ENCODE peak calls at places on chromosomes 4 and X, in ten cellular contexts. Z is activated CD4-positive, alpha-beta T cell treated with anti-CD3 and anti-CD28 coated beads, Interleukin-2, amount 10 ng/mL, durations not matched to agents 7 days and 5 days; D is RWPE1; R is GOT3; W is fibroblast of lung; P is GM04504; I is HEK293T; U is stimulated activated CD4-positive, alpha-beta T cell treated with anti-CD3 and anti-CD28 coated beads, Interleukin-2, amount 100 ng/mL, for 24 hours; V is mucosa of descending colon; Q is globus pallidus. T is an unnamed sample.

GRCh38 chr4:7021930-7022658 is 21.1 kb upstream of the TADA2B start:
- DNase-seq in Z (no peak), D (peak; percentile 73), R (no peak), W (peak; percentile 52), P (peak; percentile 82), I (no peak), U (no peak), V (no peak), Q (no peak), T (no peak)

GRCh38 chr4:152591876-152592275 is 56.0 kb upstream of the FBXW7 start:
- DNase-seq in Z (no peak), D (no peak), R (no peak), W (no peak), P (no peak), I (no peak), U (no peak), V (no peak), Q (peak; percentile 49), T (no peak)

GRCh38 chr4:74394476-74395136 is 29.7 kb downstream of the EREG start:
- DNase-seq in Z (no peak), D (no peak), R (no peak), W (peak; percentile 83), P (no peak), I (no peak), U (no peak), V (peak; percentile 68), Q (no peak), T (no peak)

GRCh38 chr4:151641167-151641566 is 119.6 kb downstream of the GATB start:
- DNase-seq in Z (no peak), D (peak; percentile 20), R (peak; percentile 4), W (peak; percentile 18), P (peak; percentile 64), I (no peak), U (no peak), V (no peak), Q (no peak), T (no peak)

GRCh38 chr4:80619070-80619674 is 283.6 kb downstream of the CFAP299 start:
- DNase-seq in Z (no peak), D (peak; percentile 5), R (no peak), W (peak; percentile 5), P (no peak), I (no peak), U (no peak), V (peak; percentile 40), Q (no peak), T (no peak)

GRCh38 chr4:156193116-156193515 is 239.4 kb upstream of the CTSO start:
- DNase-seq in Z (no peak), D (no peak), R (no peak), W (no peak), P (no peak), I (peak; percentile 15), U (no peak), V (no peak), Q (no peak), T (no peak)

GRCh38 chr4:7811536-7812190 is 128.0 kb downstream of the AFAP1 start:
- DNase-seq in Z (no peak), D (no peak), R (no peak), W (peak; percentile 95), P (no peak), I (no peak), U (no peak), V (peak; percentile 62), Q (no peak), T (peak; percentile 88)

GRCh38 chrX:144219035-144219434 is 335.2 kb downstream of the UBE2NL start:
- DNase-seq in Z (no peak), D (peak; percentile 1), R (no peak), W (no peak), P (no peak), I (no peak), U (no peak), V (no peak), Q (no peak), T (no peak)

GRCh38 chr4:89245459-89245858 is 62.1 kb downstream of the GPRIN3 start:
- DNase-seq in Z (no peak), D (no peak), R (no peak), W (no peak), P (no peak), I (no peak), U (no peak), V (no peak), Q (no peak), T (no peak)

GRCh38 chrX:150872773-150873336 is 25.6 kb downstream of the CD99L2 start:
- DNase-seq in Z (no peak), D (no peak), R (no peak), W (no peak), P (no peak), I (no peak), U (no peak), V (no peak), Q (no peak), T (no peak)

GRCh38 chr4:154622598-154622997 is 10.1 kb upstream of the FGG start:
- DNase-seq in Z (peak; percentile 57), D (peak; percentile 65), R (no peak), W (peak; percentile 67), P (no peak), I (peak; percentile 54), U (no peak), V (peak; percentile 60), Q (peak; percentile 31), T (no peak)

GRCh38 chr4:171985129-171985528 is 171.9 kb downstream of the GALNTL6 start:
- DNase-seq in Z (no peak), D (no peak), R (no peak), W (no peak), P (no peak), I (no peak), U (no peak), V (peak; percentile 43), Q (no peak), T (no peak)

GRCh38 chr4:87375719-87376291 is 15.2 kb downstream of the HSD17B11 start:
- DNase-seq in Z (no peak), D (peak; percentile 27), R (no peak), W (peak; percentile 92), P (peak; percentile 60), I (peak; percentile 46), U (no peak), V (peak; percentile 63), Q (peak; percentile 69), T (no peak)

T was measured in mesenteric fat pad.